ENCODE peak calls at places on chromosomes 5 and 9, in seven cellular contexts. K is neuronal stem cell, R is HCT116, Y is SK-N-SH, O is H9, T is IMR-90, B is GM23248. J is an unnamed sample.

GRCh38 chr9:5489630-5490484 is 20.5 kb upstream of the PDCD1LG2 start:
- DNase-seq in K (no peak), R (no peak), Y (no peak), O (no peak), T (no peak), B (no peak), J (no peak)

GRCh38 chr5:107248065-107248695 is 422.6 kb downstream of the EFNA5 start:
- DNase-seq in K (peak; percentile 48), R (peak; percentile 53), Y (peak; percentile 40), O (peak; percentile 66), T (peak; percentile 29), B (peak; percentile 25), J (peak; percentile 58)

GRCh38 chr5:11904270-11904906 is at the start of gene CTNND2:
- DNase-seq in K (peak; percentile 82), R (no peak), Y (peak; percentile 72), O (peak; percentile 85), T (no peak), B (peak; percentile 30), J (no peak)

GRCh38 chr9:126989847-126990821 is 75.6 kb downstream of the RALGPS1 start:
- DNase-seq in K (no peak), R (no peak), Y (no peak), O (peak; percentile 46), T (no peak), B (no peak), J (no peak)

GRCh38 chr5:170503970-170504525 is at the start of gene KCNIP1:
- DNase-seq in K (peak; percentile 45), R (no peak), Y (peak; percentile 93), O (peak; percentile 62), T (no peak), B (peak; percentile 42), J (no peak)

GRCh38 chr5:5678909-5679308 is 256.4 kb downstream of the ICE1 start:
- DNase-seq in K (no peak), R (no peak), Y (no peak), O (no peak), T (no peak), B (no peak), J (no peak)

GRCh38 chr5:151612689-151613427 is 21.7 kb upstream of the FAT2 start:
- DNase-seq in K (no peak), R (peak; percentile 19), Y (no peak), O (no peak), T (peak; percentile 11), B (peak; percentile 7), J (peak; percentile 32)

GRCh38 chr5:176653401-176653800 is 6.1 kb downstream of the TSPAN17 start:
- DNase-seq in K (no peak), R (no peak), Y (no peak), O (no peak), T (peak; percentile 68), B (peak; percentile 73), J (no peak)

GRCh38 chr9:86943223-86943870 is 4.0 kb downstream of the GAS1 start:
- DNase-seq in K (no peak), R (no peak), Y (no peak), O (no peak), T (no peak), B (peak; percentile 21), J (no peak)

GRCh38 chr5:76799588-76799987 is 19.2 kb upstream of the F2RL1 start:
- DNase-seq in K (no peak), R (no peak), Y (no peak), O (no peak), T (no peak), B (no peak), J (no peak)

GRCh38 chr5:76801803-76802195 is 17.0 kb upstream of the F2RL1 start:
- DNase-seq in K (no peak), R (no peak), Y (no peak), O (no peak), T (no peak), B (no peak), J (no peak)

GRCh38 chr5:76804266-76804665 is 14.6 kb upstream of the F2RL1 start:
- DNase-seq in K (no peak), R (peak; percentile 57), Y (no peak), O (no peak), T (no peak), B (no peak), J (no peak)

DNA sequence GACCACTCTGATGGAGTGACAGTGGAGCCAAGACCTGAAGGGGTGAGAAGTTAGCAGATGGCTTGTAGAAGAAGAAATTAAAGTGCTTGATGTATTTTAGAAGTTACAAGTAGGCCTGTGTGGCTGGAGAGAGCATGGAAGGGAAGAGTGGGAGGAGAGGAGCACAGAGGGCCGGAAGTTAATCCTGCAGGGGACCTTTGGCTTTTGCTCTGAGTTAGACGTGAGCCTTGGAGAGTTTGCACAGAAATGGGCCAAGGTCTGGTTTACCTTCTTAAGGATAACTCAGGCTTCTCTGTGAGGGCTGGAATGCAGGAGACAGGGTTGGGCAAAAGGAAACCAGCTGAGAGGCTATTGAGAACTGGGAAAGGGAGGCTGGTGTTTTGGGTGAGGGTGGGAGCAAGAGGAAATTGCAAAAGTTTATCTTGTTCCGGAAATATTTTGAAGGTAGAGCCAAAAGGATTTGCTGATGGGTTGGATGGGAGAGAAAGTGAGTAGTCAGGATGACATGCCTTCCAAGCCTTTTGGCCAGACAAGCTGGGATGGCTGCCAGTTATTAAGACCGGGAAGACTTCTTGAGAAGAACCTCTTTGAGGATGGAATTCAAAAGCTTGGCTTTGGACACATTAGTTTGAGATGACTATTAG is 17.5 kb upstream of the F2RL1 start:
- DNase-seq in K (no peak), R (peak; percentile 59), Y (no peak), O (no peak), T (peak; percentile 89), B (peak; percentile 88), J (no peak)
- H2AFZ ChIP-seq in K (no peak overlapping the region), R (peak overlapping the region; percentile 60), Y (peak overlapping the region; percentile 43), O (peak overlapping the region; percentile 15), T (no peak overlapping the region), B (no peak overlapping the region), J (no peak overlapping the region)

DNA sequence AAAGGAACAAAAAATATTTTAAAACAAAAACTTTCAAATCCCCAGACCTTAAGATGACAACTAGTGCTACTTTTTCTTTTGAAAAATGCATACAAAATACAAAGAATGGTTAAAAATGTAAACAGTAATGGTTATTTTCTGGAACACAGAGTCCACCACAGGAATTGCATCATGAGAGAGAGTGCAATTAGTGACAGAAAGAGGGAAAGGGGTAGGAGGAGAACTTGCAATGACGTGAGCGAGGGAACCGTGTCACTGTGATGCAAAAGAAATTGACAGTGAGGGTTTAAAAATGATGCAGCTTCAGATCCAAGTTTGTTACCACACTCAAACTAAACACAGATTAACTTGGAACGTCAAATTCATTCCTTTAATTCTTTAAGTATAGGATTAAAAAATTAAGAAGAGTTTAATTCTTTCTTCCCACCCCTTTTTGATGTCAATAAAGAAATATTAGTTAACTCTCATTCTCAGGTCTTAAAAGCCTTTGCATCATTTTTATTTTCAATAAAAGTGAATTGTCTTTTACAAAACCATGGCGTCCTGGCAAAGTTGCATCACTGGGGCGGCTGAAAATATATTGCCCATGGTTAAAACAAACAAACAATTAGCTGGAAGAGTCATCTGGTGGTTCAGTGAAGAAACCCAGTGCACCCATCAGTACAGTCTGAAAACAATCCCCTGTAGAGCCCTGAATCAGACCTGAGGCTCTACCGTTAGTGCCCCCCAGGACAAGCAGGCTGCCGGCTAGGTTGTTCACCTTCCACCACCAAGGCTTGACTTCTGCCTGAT is 39.5 kb downstream of the MACROH2A1 start:
- DNase-seq in K (no peak), R (no peak), Y (no peak), O (no peak), T (peak; percentile 54), B (no peak), J (no peak)
- H2AFZ ChIP-seq in K (no peak overlapping the region), R (no peak overlapping the region), Y (no peak overlapping the region), O (no peak overlapping the region), T (no peak overlapping the region), B (no peak overlapping the region), J (no peak overlapping the region)

GRCh38 chr9:133702798-133703570 is 35.2 kb downstream of the SARDH start:
- DNase-seq in K (no peak), R (no peak), Y (no peak), O (no peak), T (no peak), B (no peak), J (no peak)
- H2AFZ ChIP-seq in K (peak overlapping the region; percentile 45), R (no peak overlapping the region), Y (no peak overlapping the region), O (no peak overlapping the region), T (peak overlapping the region; percentile 87), B (no peak overlapping the region), J (peak overlapping the region; percentile 76)

GRCh38 chr5:89756955-89757354 is 652.6 kb downstream of the CETN3 start:
- DNase-seq in K (no peak), R (no peak), Y (no peak), O (no peak), T (no peak), B (peak; percentile 9), J (no peak)
- H2AFZ ChIP-seq in K (peak overlapping the region; percentile 68), R (no peak overlapping the region), Y (no peak overlapping the region), O (no peak overlapping the region), T (no peak overlapping the region), B (no peak overlapping the region), J (no peak overlapping the region)

GRCh38 chr5:75512383-75513074 is 838 bp downstream of the POLK start:
- DNase-seq in K (no peak), R (no peak), Y (no peak), O (no peak), T (peak; percentile 1), B (peak; percentile 48), J (no peak)

GRCh38 chr5:75511435-75512382 is at the start of the genes CERT1 and POLK:
- DNase-seq in K (peak; percentile 96), R (peak; percentile 96), Y (peak; percentile 97), O (peak; percentile 99), T (peak; percentile 98), B (peak; percentile 99), J (peak; percentile 98)

GRCh38 chr5:75509956-75510355 is 1.5 kb downstream of the CERT1 start:
- DNase-seq in K (no peak), R (no peak), Y (peak; percentile 4), O (no peak), T (peak; percentile 60), B (peak; percentile 72), J (no peak)

GRCh38 chr5:75510836-75511434 is 494 bp downstream of the CERT1 start:
- DNase-seq in K (peak; percentile 23), R (no peak), Y (peak; percentile 69), O (peak; percentile 43), T (peak; percentile 15), B (peak; percentile 66), J (peak; percentile 45)

GRCh38 chr5:75510417-75510835 is 1.0 kb downstream of the CERT1 start:
- DNase-seq in K (no peak), R (no peak), Y (no peak), O (no peak), T (peak; percentile 28), B (peak; percentile 73), J (no peak)
- H2AFZ ChIP-seq in K (peak overlapping the region; percentile 96), R (no peak overlapping the region), Y (peak overlapping the region; percentile 76), O (no peak overlapping the region), T (peak overlapping the region; percentile 98), B (peak overlapping the region; percentile 94), J (peak overlapping the region; percentile 98)

DNA sequence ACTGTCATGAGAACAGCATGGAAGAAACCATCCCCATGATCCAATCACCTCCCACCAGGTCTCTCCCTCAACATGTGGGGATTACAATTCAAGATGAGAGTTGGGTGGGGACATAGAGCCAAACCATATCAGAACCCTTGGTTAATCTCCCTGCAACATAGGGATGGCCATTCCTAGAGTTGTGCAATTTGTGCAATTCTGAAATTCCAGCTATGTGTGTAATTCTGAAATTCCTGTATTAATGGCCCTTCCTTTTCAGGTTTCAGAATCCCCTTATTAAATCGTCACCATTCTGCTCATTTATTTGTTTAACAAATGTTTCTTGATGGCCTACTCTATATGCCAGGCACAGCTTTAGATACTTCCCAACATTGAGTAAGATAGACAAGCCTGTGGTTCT is 282.6 kb downstream of the SMARCA2 start:
- DNase-seq in K (no peak), R (no peak), Y (no peak), O (no peak), T (no peak), B (peak; percentile 14), J (no peak)
- H2AFZ ChIP-seq in K (no peak overlapping the region), R (no peak overlapping the region), Y (no peak overlapping the region), O (no peak overlapping the region), T (no peak overlapping the region), B (no peak overlapping the region), J (no peak overlapping the region)

GRCh38 chr5:159426694-159427093 is 96.4 kb upstream of the IL12B start:
- DNase-seq in K (no peak), R (no peak), Y (no peak), O (no peak), T (no peak), B (no peak), J (no peak)
- H2AFZ ChIP-seq in K (no peak overlapping the region), R (no peak overlapping the region), Y (no peak overlapping the region), O (no peak overlapping the region), T (no peak overlapping the region), B (no peak overlapping the region), J (no peak overlapping the region)